ENCODE peak calls at places on chromosomes 7 and 10, in four cellular contexts. O is effector memory CD4-positive, alpha-beta T cell; C is T1000; G is foreskin fibroblast. V is an unnamed sample.

GRCh38 chr10:42960491-42961155 is 116.2 kb upstream of the RET start:
- DNase-seq in O (no peak), C (no peak), G (peak), V (no peak)

GRCh38 chr7:142030294-142030693 is 34.6 kb downstream of the MGAM start:
- DNase-seq in G (no peak), C (no peak), O (no peak), V (no peak)

GRCh38 chr7:8214162-8214897 is 47.6 kb downstream of the ICA1 start:
- DNase-seq in G (peak), O (no peak), C (no peak), V (no peak)

GRCh38 chr7:107029764-107030286 is 14.7 kb upstream of the PRKAR2B start:
- DNase-seq in C (no peak), O (no peak), G (no peak), V (no peak)

GRCh38 chr7:92833024-92833765 is 3.2 kb downstream of the CDK6 start:
- DNase-seq in G (peak), O (peak), C (peak), V (peak)

GRCh38 chr7:129295015-129295423 is 70.2 kb downstream of the AHCYL2 start:
- DNase-seq in C (no peak), G (peak), O (no peak), V (no peak)

GRCh38 chr7:152876749-152877148 is 117.2 kb downstream of the ACTR3B start:
- DNase-seq in O (no peak), G (no peak), C (no peak), V (no peak)

GRCh38 chr7:42202601-42203000 is 34.4 kb downstream of the GLI3 start:
- DNase-seq in G (no peak), O (no peak), C (no peak), V (no peak)

GRCh38 chr10:119597405-119598186 is 832 bp upstream of the TIAL1 start:
- DNase-seq in C (no peak), O (no peak), G (no peak), V (no peak)

GRCh38 chr10:115998301-115998700 is 274.7 kb downstream of the GFRA1 start:
- DNase-seq in C (no peak), O (no peak), G (no peak), V (no peak)

GRCh38 chr7:27156901-27157716 is 634 bp upstream of the HOXA7 start:
- DNase-seq in O (no peak), G (peak), C (no peak), V (no peak)

GRCh38 chr7:151689196-151689971 is 169.7 kb upstream of the RHEB start:
- DNase-seq in G (no peak), C (no peak), O (no peak), V (no peak)

GRCh38 chr7:149856583-149856982 is 17.2 kb upstream of the ATP6V0E2 start:
- DNase-seq in O (no peak), C (no peak), G (no peak), V (no peak)

GRCh38 chr10:89153086-89153485 is 54.0 kb downstream of the CH25H start:
- DNase-seq in G (peak), O (no peak), C (no peak), V (no peak)

GRCh38 chr10:75261813-75262725 is 26.3 kb upstream of the COMTD1 start:
- DNase-seq in G (peak), C (no peak), O (no peak), V (no peak)

GRCh38 chr10:71757450-71757918 is 15.8 kb downstream of the VSIR start:
- DNase-seq in O (no peak), C (no peak), G (no peak), V (no peak)

GRCh38 chr7:71682841-71683341 is 550.9 kb downstream of the GALNT17 start:
- DNase-seq in G (no peak), O (no peak), C (no peak), V (no peak)

GRCh38 chr7:65968256-65969185 is 13.5 kb downstream of the GUSB start:
- DNase-seq in O (no peak), G (no peak), C (no peak), V (no peak)

GRCh38 chr10:6313107-6313895 is 110.6 kb downstream of the PFKFB3 start:
- DNase-seq in O (no peak), G (no peak), C (no peak), V (no peak)

GRCh38 chr7:150329331-150330106 is 6.2 kb upstream of the ACTR3C start:
- DNase-seq in O (no peak), G (no peak), C (no peak), V (no peak)

GRCh38 chr10:95445223-95445836 is 115.8 kb downstream of the SORBS1 start:
- DNase-seq in O (no peak), C (peak), G (peak), V (no peak)

GRCh38 chr10:120539076-120539475 is 82.0 kb downstream of the PLPP4 start:
- DNase-seq in O (no peak), C (no peak), G (no peak), V (no peak)

GRCh38 chr7:20828947-20829346 is 42.3 kb upstream of the SP8 start:
- DNase-seq in O (no peak), G (no peak), C (no peak), V (no peak)

GRCh38 chr7:47587389-47587788 is 5.5 kb upstream of the TNS3 start:
- DNase-seq in C (no peak), G (peak), O (no peak), V (no peak)

GRCh38 chr7:44665531-44666213 is 59.2 kb downstream of the OGDH start:
- DNase-seq in O (no peak), G (peak), C (no peak), V (no peak)

GRCh38 chr10:84543077-84543476 is 214.7 kb downstream of the CCSER2 start:
- DNase-seq in G (no peak), O (no peak), C (no peak), V (no peak)

GRCh38 chr7:28155964-28156363 is 24.6 kb downstream of the JAZF1 start:
- DNase-seq in O (no peak), C (peak), G (peak), V (no peak)

GRCh38 chr7:37100735-37101331 is 347.8 kb downstream of the ELMO1 start:
- DNase-seq in G (no peak), O (no peak), C (no peak), V (no peak)

GRCh38 chr7:134925766-134926165 is 60.5 kb upstream of the AGBL3 start:
- DNase-seq in G (no peak), O (no peak), C (no peak), V (no peak)

GRCh38 chr7:126805351-126805750 is 447.4 kb downstream of the GRM8 start:
- DNase-seq in C (no peak), G (no peak), O (no peak), V (no peak)

GRCh38 chr10:86267286-86268195 is 99.1 kb downstream of the GRID1 start:
- DNase-seq in C (no peak), O (no peak), G (no peak), V (no peak)

GRCh38 chr7:143387156-143387975 is 6.2 kb downstream of the ZYX start:
- DNase-seq in O (no peak), C (no peak), G (peak), V (no peak)

GRCh38 chr10:50561816-50562215 is 61.9 kb downstream of the SGMS1 start:
- DNase-seq in C (no peak), O (no peak), G (no peak), V (no peak)

GRCh38 chr10:778626-779330 is 89.3 kb upstream of the DIP2C start:
- DNase-seq in G (no peak), C (no peak), O (no peak), V (no peak)

GRCh38 chr7:138934401-138934800 is 46.8 kb downstream of the KIAA1549 start:
- DNase-seq in C (no peak), O (no peak), G (no peak), V (no peak)

GRCh38 chr7:147605326-147605725 is 985.2 kb upstream of the C7orf33 start:
- DNase-seq in O (no peak), G (no peak), C (no peak), V (no peak)

GRCh38 chr7:46933596-46933995 is 648.3 kb downstream of the TNS3 start:
- DNase-seq in G (peak), C (no peak), O (no peak), V (no peak)

GRCh38 chr10:31399631-31400030 is 80.6 kb downstream of the ZEB1 start:
- DNase-seq in O (no peak), C (no peak), G (peak), V (no peak)

GRCh38 chr10:122286872-122287271 is 15.8 kb downstream of the BTBD16 start:
- DNase-seq in C (peak), G (peak), O (no peak), V (no peak)